ENCODE peak calls at places on chromosome 10, in nine cellular contexts. G is NCI-H524 treated with DMSO at 0.1 percent for 48 hours; Y is activated T-helper 1 cell treated with Interleukin-2 at 50 U/mL for 16 hours; Z is Panc1; E is SW480; R is activated CD4-positive, alpha-beta T cell treated with anti-CD3 and anti-CD28 coated beads for 48 hours; D is Right ventricle myocardium superior; N is lung microvascular endothelial cell; T is naive B cell. H is an unnamed sample.

GRCh38 chr10:22252801-22253577 is 35.2 kb upstream of the EBLN1 start:
- DNase-seq in G (no peak), N (peak), R (peak), Y (peak), E (no peak), T (peak), D (peak), Z (no peak), H (no peak)

GRCh38 chr10:62860946-62861345 is 44.8 kb upstream of the EGR2 start:
- DNase-seq in N (peak), G (no peak), Y (no peak), E (peak), D (no peak), R (peak), Z (no peak), T (no peak), H (no peak)

GRCh38 chr10:102781089-102781920 is 37.6 kb downstream of the WBP1L start:
- DNase-seq in T (no peak), N (no peak), G (no peak), Z (no peak), R (no peak), E (no peak), D (no peak), Y (no peak), H (no peak)

GRCh38 chr10:112115781-112116385 is 67.7 kb downstream of the GPAM start:
- DNase-seq in Y (no peak), T (peak), R (peak), D (no peak), E (peak), Z (peak), N (peak), G (no peak), H (peak)

GRCh38 chr10:65931291-65932080 is 994.4 kb upstream of the LRRTM3 start:
- DNase-seq in Y (no peak), T (no peak), D (no peak), E (no peak), Z (no peak), G (no peak), N (no peak), R (no peak), H (no peak)

GRCh38 chr10:126199221-126199998 is 188.9 kb downstream of the ADAM12 start:
- DNase-seq in G (no peak), Z (no peak), N (peak), R (no peak), D (no peak), Y (no peak), T (no peak), E (peak), H (peak)

GRCh38 chr10:48606530-48607355 is 1.9 kb upstream of the ARHGAP22 start:
- DNase-seq in G (no peak), T (no peak), Z (peak), N (no peak), R (no peak), E (no peak), Y (no peak), D (no peak), H (no peak)

GRCh38 chr10:97810476-97810875 is 38.7 kb upstream of the SFRP5 start:
- DNase-seq in T (no peak), E (peak), G (no peak), Z (no peak), D (no peak), Y (no peak), R (no peak), N (peak), H (peak)

GRCh38 chr10:118754132-118754555 is 626 bp downstream of the CACUL1 start:
- DNase-seq in Z (no peak), T (peak), R (peak), E (peak), N (peak), D (peak), Y (no peak), G (no peak), H (no peak)